ENCODE peak calls at places on chromosomes 16 and 17, in six cellular contexts. F is cardiac muscle cell, R is ovary, K is lower lobe of right lung, G is colonic mucosa, S is adrenal gland. J is an unnamed sample.

GRCh38 chr16:84461504-84462295 is 42.8 kb downstream of the MEAK7 start:
- DNase-seq in F (no peak), S (no peak), G (no peak), R (no peak), K (no peak), J (no peak)

GRCh38 chr16:49441366-49441780 is 67.8 kb downstream of the C16orf78 start:
- DNase-seq in R (no peak), G (peak; percentile 38), K (no peak), F (peak; percentile 3), S (peak; percentile 33), J (peak; percentile 73)

GRCh38 chr16:83494459-83494858 is 313.3 kb upstream of the HSBP1 start:
- DNase-seq in G (no peak), R (no peak), K (no peak), F (no peak), S (no peak), J (no peak)

GRCh38 chr17:18378205-18378505 is 577 bp downstream of the EVPLL start:
- DNase-seq in R (no peak), G (no peak), S (no peak), K (no peak), F (no peak), J (no peak)

GRCh38 chr16:88295526-88296436 is 87.0 kb upstream of the ZNF469 start:
- DNase-seq in K (no peak), S (no peak), F (no peak), R (no peak), G (no peak), J (no peak)

GRCh38 chr17:42337442-42337841 is 49.1 kb downstream of the STAT5A start:
- DNase-seq in K (peak; percentile 48), F (no peak), G (no peak), S (no peak), R (no peak), J (no peak)

GRCh38 chr16:88526906-88527185 is 43.4 kb upstream of the ZC3H18 start:
- DNase-seq in F (no peak), K (no peak), S (no peak), R (peak; percentile 60), G (no peak), J (no peak)

GRCh38 chr17:34820922-34821321 is 140.3 kb downstream of the CCT6B start:
- DNase-seq in G (no peak), R (no peak), S (no peak), K (no peak), F (no peak), J (no peak)

GRCh38 chr16:12390644-12391043 is 413.0 kb downstream of the CPPED1 start:
- DNase-seq in G (no peak), R (no peak), S (no peak), F (no peak), K (no peak), J (no peak)

GRCh38 chr16:17784073-17784472 is 313.3 kb upstream of the XYLT1 start:
- DNase-seq in K (no peak), G (no peak), R (no peak), S (no peak), F (no peak), J (peak; percentile 7)

GRCh38 chr16:11572301-11572995 is 14.3 kb downstream of the LITAF start:
- DNase-seq in S (no peak), K (no peak), R (no peak), G (no peak), F (no peak), J (no peak)

GRCh38 chr17:69069289-69069688 is 8.6 kb upstream of the ABCA9 start:
- DNase-seq in S (no peak), K (no peak), R (no peak), F (no peak), G (no peak), J (no peak)

GRCh38 chr16:87319011-87319410 is 1.8 kb upstream of the C16orf95 start:
- DNase-seq in K (no peak), F (no peak), S (no peak), R (no peak), G (no peak), J (no peak)

GRCh38 chr16:61194573-61194972 is 841.7 kb downstream of the CDH8 start:
- DNase-seq in F (no peak), K (no peak), S (no peak), R (no peak), G (no peak), J (no peak)

DNA sequence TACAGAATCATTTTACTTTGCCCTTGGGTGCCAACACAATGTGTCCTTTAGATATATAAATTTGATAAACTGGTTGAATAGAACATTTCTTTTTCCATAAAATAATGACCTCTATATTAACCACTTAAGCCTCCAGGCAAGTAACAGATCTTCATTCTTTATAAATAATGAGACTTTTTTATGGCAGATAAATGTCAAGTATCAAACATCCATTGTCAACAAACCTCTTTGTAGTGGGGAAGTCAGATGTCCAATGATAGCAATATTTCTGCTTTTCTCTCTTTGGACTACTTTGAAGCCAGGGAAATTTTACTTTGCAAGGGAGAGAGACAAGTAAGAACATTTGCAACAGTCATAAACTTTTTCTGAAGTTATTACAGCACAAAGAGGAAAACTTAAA is 841.2 kb downstream of the CDH8 start:
- DNase-seq in R (no peak), S (no peak), K (no peak), F (no peak), G (no peak), J (no peak)
- H3K9me3 ChIP-seq in R (no peaks in the 10 kb centered on the region), S (no peaks in the 10 kb centered on the region), K (no peaks in the 10 kb centered on the region), F (no peaks in the 10 kb centered on the region), G (no peaks in the 10 kb centered on the region), J (peaks cover 8% of the 10 kb centered on the region)

DNA sequence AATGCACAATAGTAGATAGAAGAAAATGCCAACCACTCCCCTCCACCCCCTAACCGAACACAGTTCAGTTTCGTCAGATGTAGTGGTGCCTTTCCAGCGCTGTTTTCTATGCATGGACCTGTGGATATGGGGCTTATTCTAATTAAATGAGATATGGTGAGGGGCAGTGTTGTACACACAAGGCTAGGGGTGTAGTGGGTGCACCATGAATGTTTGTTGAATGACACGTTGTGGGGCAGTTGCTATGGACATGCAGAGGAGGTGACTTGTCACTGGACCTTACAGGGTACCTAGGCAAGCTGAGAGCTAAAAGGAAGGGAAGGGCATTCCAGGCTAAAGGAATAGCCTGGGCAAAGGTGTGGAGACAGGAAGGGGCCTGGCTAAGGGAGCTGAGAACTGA is 3.4 kb downstream of the PDK2 start:
- DNase-seq in R (no peak), F (no peak), G (no peak), K (no peak), S (no peak), J (no peak)
- H3K4me1 ChIP-seq in R (peaks cover 21% of the 10 kb centered on the region), F (peaks cover 25% of the 10 kb centered on the region), G (peaks cover 31% of the 10 kb centered on the region), K (peaks cover 34% of the 10 kb centered on the region), S (peaks cover 39% of the 10 kb centered on the region), J (peaks cover 58% of the 10 kb centered on the region)

GRCh38 chr17:52606590-52606989 is 448.1 kb upstream of the CA10 start:
- DNase-seq in F (peak; percentile 7), S (no peak), K (no peak), G (no peak), R (no peak), J (no peak)
- H3K9me3 ChIP-seq in F (no peaks in the 10 kb centered on the region), S (no peaks in the 10 kb centered on the region), K (no peaks in the 10 kb centered on the region), G (no peaks in the 10 kb centered on the region), R (no peaks in the 10 kb centered on the region), J (no peaks in the 10 kb centered on the region)

DNA sequence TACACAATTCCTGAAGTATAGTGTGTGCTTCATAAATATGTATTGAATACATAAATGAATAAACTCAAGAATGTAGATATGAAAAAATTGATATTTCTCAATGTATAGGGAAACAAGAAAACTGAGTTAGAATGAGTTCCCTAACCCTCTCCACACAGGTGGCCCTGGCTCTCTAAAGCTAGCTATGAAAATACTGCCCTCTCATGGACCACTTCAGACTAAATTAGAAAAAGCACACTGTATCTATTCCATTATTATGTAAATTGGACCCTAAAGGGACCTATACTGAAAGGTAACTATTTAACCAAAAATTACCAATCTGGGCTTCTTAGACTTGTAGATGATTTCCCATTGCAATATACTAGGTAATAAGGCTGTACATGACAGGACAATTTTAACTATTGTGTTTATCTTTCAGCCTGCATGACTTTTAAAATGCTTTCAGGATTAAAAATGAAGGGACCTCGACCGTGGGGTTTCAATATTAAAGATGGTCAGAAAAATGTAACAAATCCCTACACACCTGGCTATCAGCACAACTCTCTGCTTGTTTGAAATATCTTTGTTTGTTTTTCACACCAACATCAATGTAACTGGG is 672.5 kb upstream of the KIF2B start:
- DNase-seq in R (no peak), K (no peak), S (no peak), G (no peak), F (peak; percentile 25), J (no peak)
- H3K4me1 ChIP-seq in R (no peaks in the 10 kb centered on the region), K (no peaks in the 10 kb centered on the region), S (no peaks in the 10 kb centered on the region), G (no peaks in the 10 kb centered on the region), F (peaks cover 20% of the 10 kb centered on the region), J (no peaks in the 10 kb centered on the region)

GRCh38 chr17:39826334-39826733 is 37.8 kb downstream of the IKZF3 start:
- DNase-seq in K (no peak), G (no peak), S (no peak), R (no peak), F (no peak), J (no peak)
- H3K9me3 ChIP-seq in K (peaks cover 5% of the 10 kb centered on the region), G (no peaks in the 10 kb centered on the region), S (no peaks in the 10 kb centered on the region), R (no peaks in the 10 kb centered on the region), F (no peaks in the 10 kb centered on the region), J (peaks cover 10% of the 10 kb centered on the region)

GRCh38 chr16:57997528-57998265 is 2.8 kb downstream of the ZNF319 start:
- DNase-seq in F (no peak), S (no peak), R (no peak), G (no peak), K (peak; percentile 38), J (no peak)

GRCh38 chr16:57997176-57997527 is 3.3 kb downstream of the ZNF319 start:
- DNase-seq in F (no peak), K (peak; percentile 45), S (no peak), G (no peak), R (no peak), J (no peak)

GRCh38 chr16:57994778-57995177 is 5.7 kb downstream of the ZNF319 start:
- DNase-seq in F (peak; percentile 54), K (peak; percentile 87), S (no peak), G (peak; percentile 55), R (no peak), J (peak; percentile 74)

GRCh38 chr16:57995721-57996405 is 4.6 kb downstream of the ZNF319 start:
- DNase-seq in G (no peak), K (no peak), S (no peak), R (no peak), F (no peak), J (no peak)

DNA sequence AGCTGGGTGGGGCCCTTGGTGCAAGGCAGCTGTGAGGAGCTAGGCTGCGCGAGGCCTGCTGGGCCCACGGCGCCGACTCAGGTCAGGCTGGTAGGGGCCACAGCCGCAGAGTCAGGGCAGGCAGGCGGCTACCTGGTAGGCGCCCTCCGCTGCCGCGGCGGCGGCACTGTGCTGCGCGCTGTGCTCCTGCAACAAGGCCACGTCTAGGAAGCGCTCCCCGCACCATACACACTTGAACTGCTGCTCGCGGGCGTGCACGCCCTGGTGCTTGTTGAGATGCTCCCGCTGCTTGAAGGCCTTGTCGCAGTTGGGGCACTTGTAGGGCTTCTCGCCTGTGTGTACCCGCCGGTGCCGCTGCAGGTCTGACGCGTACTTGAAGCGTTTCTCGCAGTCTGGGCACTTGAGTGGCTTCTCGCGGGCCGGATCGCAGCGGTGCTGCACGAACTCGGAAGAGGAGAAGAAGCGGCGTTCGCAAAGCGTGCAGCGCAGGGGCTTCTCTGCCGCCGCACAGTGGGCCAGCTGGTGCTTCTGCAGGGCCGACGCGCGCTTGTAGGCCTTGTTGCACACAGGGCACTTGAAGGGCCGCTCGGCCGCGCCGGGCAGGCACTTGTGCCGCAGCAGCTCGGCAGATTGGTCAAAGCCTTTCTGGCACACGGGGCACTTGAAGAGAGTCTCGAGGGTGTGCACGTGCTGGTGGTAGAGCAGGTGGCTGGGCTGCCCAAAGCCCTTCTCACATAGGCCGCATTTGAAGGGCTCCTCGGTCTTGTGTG is 3.9 kb downstream of the ZNF319 start:
- DNase-seq in G (no peak), R (no peak), F (no peak), K (peak; percentile 45), S (no peak), J (no peak)
- H3K4me1 ChIP-seq in G (no peaks in the 10 kb centered on the region), R (peaks cover 4% of the 10 kb centered on the region), F (peaks cover 11% of the 10 kb centered on the region), K (peaks cover 54% of the 10 kb centered on the region), S (peaks cover 14% of the 10 kb centered on the region), J (peaks cover 8% of the 10 kb centered on the region)